ENCODE peak calls at places on chromosomes 3 and 15, in nine cellular contexts. One of them, this sample, is unnamed.

GRCh38 chr3:36197176-36197575 is 183.1 kb upstream of the STAC start:
- DNase-seq in breast epithelium: no peak
- DNase-seq in ovary: no peak
- DNase-seq in adrenal gland: no peak
- DNase-seq in spleen: no peak
- DNase-seq in heart left ventricle: no peak
- DNase-seq in IMR-90: no peak
- DNase-seq in sigmoid colon: no peak
- DNase-seq in stomach: no peak
- DNase-seq in this sample: no peak

GRCh38 chr3:59803269-59803668 is 753.4 kb upstream of the CFAP20DC start:
- DNase-seq in adrenal gland: no peak
- DNase-seq in heart left ventricle: no peak
- DNase-seq in spleen: no peak
- DNase-seq in stomach: no peak
- DNase-seq in IMR-90: no peak
- DNase-seq in sigmoid colon: no peak
- DNase-seq in breast epithelium: no peak
- DNase-seq in ovary: no peak
- DNase-seq in this sample: no peak

GRCh38 chr3:32493437-32494414 is 8.9 kb downstream of the CMTM6 start:
- DNase-seq in sigmoid colon: no peak
- DNase-seq in breast epithelium: no peak
- DNase-seq in heart left ventricle: no peak
- DNase-seq in stomach: no peak
- DNase-seq in ovary: no peak
- DNase-seq in spleen: no peak
- DNase-seq in IMR-90: peak; percentile 40
- DNase-seq in adrenal gland: no peak
- DNase-seq in this sample: no peak

GRCh38 chr3:152399374-152399773 is 130.6 kb downstream of the MBNL1 start:
- DNase-seq in breast epithelium: no peak
- DNase-seq in spleen: no peak
- DNase-seq in ovary: no peak
- DNase-seq in adrenal gland: peak; percentile 20
- DNase-seq in IMR-90: peak; percentile 76
- DNase-seq in heart left ventricle: no peak
- DNase-seq in sigmoid colon: no peak
- DNase-seq in stomach: no peak
- DNase-seq in this sample: no peak

GRCh38 chr3:126968328-126968994 is 14.5 kb upstream of the PLXNA1 start:
- DNase-seq in heart left ventricle: no peak
- DNase-seq in sigmoid colon: no peak
- DNase-seq in spleen: no peak
- DNase-seq in stomach: no peak
- DNase-seq in adrenal gland: no peak
- DNase-seq in ovary: no peak
- DNase-seq in breast epithelium: no peak
- DNase-seq in IMR-90: no peak
- DNase-seq in this sample: no peak

GRCh38 chr3:7787871-7788828 is 713.5 kb upstream of the LMCD1 start:
- DNase-seq in IMR-90: no peak
- DNase-seq in sigmoid colon: no peak
- DNase-seq in spleen: no peak
- DNase-seq in stomach: no peak
- DNase-seq in adrenal gland: no peak
- DNase-seq in breast epithelium: no peak
- DNase-seq in ovary: no peak
- DNase-seq in heart left ventricle: no peak
- DNase-seq in this sample: no peak

GRCh38 chr3:145900056-145900829 is 260.7 kb downstream of the PLOD2 start:
- DNase-seq in ovary: no peak
- DNase-seq in spleen: no peak
- DNase-seq in breast epithelium: no peak
- DNase-seq in stomach: no peak
- DNase-seq in adrenal gland: no peak
- DNase-seq in sigmoid colon: no peak
- DNase-seq in IMR-90: no peak
- DNase-seq in heart left ventricle: no peak
- DNase-seq in this sample: no peak

GRCh38 chr15:64149424-64150235 is 1.9 kb upstream of the SNX22 start:
- DNase-seq in heart left ventricle: no peak
- DNase-seq in spleen: no peak
- DNase-seq in adrenal gland: no peak
- DNase-seq in stomach: no peak
- DNase-seq in sigmoid colon: no peak
- DNase-seq in breast epithelium: no peak
- DNase-seq in ovary: no peak
- DNase-seq in IMR-90: no peak
- DNase-seq in this sample: peak; percentile 32

GRCh38 chr3:46947981-46948791 is 28.4 kb downstream of the CCDC12 start:
- DNase-seq in heart left ventricle: peak; percentile 87
- DNase-seq in sigmoid colon: no peak
- DNase-seq in ovary: no peak
- DNase-seq in spleen: peak; percentile 82
- DNase-seq in stomach: peak; percentile 87
- DNase-seq in breast epithelium: no peak
- DNase-seq in IMR-90: peak; percentile 52
- DNase-seq in adrenal gland: peak; percentile 93
- DNase-seq in this sample: peak; percentile 52

GRCh38 chr3:33128706-33129105 is 14.9 kb downstream of the CRTAP start:
- DNase-seq in stomach: no peak
- DNase-seq in heart left ventricle: no peak
- DNase-seq in ovary: no peak
- DNase-seq in sigmoid colon: no peak
- DNase-seq in IMR-90: peak; percentile 21
- DNase-seq in breast epithelium: no peak
- DNase-seq in adrenal gland: no peak
- DNase-seq in spleen: no peak
- DNase-seq in this sample: no peak

GRCh38 chr3:143135150-143135549 is 15.6 kb downstream of the CHST2 start:
- DNase-seq in spleen: no peak
- DNase-seq in heart left ventricle: no peak
- DNase-seq in ovary: no peak
- DNase-seq in breast epithelium: no peak
- DNase-seq in sigmoid colon: no peak
- DNase-seq in adrenal gland: no peak
- DNase-seq in stomach: no peak
- DNase-seq in IMR-90: peak; percentile 95
- DNase-seq in this sample: no peak

GRCh38 chr3:130263708-130264107 is 81.8 kb upstream of the COL6A5 start:
- DNase-seq in IMR-90: no peak
- DNase-seq in spleen: no peak
- DNase-seq in ovary: no peak
- DNase-seq in sigmoid colon: no peak
- DNase-seq in adrenal gland: no peak
- DNase-seq in breast epithelium: no peak
- DNase-seq in stomach: no peak
- DNase-seq in heart left ventricle: no peak
- DNase-seq in this sample: no peak

GRCh38 chr15:78565097-78565950 is at the start of gene CHRNA5:
- DNase-seq in breast epithelium: peak; percentile 78
- DNase-seq in ovary: peak; percentile 89
- DNase-seq in spleen: peak; percentile 93
- DNase-seq in adrenal gland: peak; percentile 89
- DNase-seq in sigmoid colon: peak; percentile 97
- DNase-seq in heart left ventricle: peak; percentile 77
- DNase-seq in IMR-90: peak; percentile 66
- DNase-seq in stomach: peak; percentile 94
- DNase-seq in this sample: peak; percentile 79
- TF ChIP-seq POLR2A in breast epithelium: no peak
- TF ChIP-seq POLR2A in ovary: no peak
- TF ChIP-seq POLR2A in spleen: no peak
- TF ChIP-seq POLR2A in adrenal gland: no peak
- TF ChIP-seq POLR2A in sigmoid colon: no peak
- TF ChIP-seq POLR2A in heart left ventricle: no peak
- TF ChIP-seq POLR2A in IMR-90: no peak
- TF ChIP-seq POLR2A in stomach: no peak
- TF ChIP-seq POLR2A in this sample: no peak

GRCh38 chr3:67011414-67012131 is 13.5 kb downstream of the KBTBD8 start:
- DNase-seq in stomach: no peak
- DNase-seq in heart left ventricle: no peak
- DNase-seq in spleen: no peak
- DNase-seq in IMR-90: no peak
- DNase-seq in sigmoid colon: no peak
- DNase-seq in ovary: no peak
- DNase-seq in breast epithelium: no peak
- DNase-seq in adrenal gland: no peak
- DNase-seq in this sample: no peak

GRCh38 chr3:67008388-67008787 is 10.3 kb downstream of the KBTBD8 start:
- DNase-seq in IMR-90: no peak
- DNase-seq in spleen: no peak
- DNase-seq in adrenal gland: no peak
- DNase-seq in breast epithelium: no peak
- DNase-seq in heart left ventricle: no peak
- DNase-seq in stomach: no peak
- DNase-seq in ovary: no peak
- DNase-seq in sigmoid colon: no peak
- DNase-seq in this sample: no peak

GRCh38 chr3:67005974-67006373 is 7.9 kb downstream of the KBTBD8 start:
- DNase-seq in adrenal gland: no peak
- DNase-seq in sigmoid colon: no peak
- DNase-seq in IMR-90: no peak
- DNase-seq in ovary: no peak
- DNase-seq in stomach: no peak
- DNase-seq in breast epithelium: no peak
- DNase-seq in heart left ventricle: no peak
- DNase-seq in spleen: no peak
- DNase-seq in this sample: no peak

GRCh38 chr3:67009716-67010115 is 11.6 kb downstream of the KBTBD8 start:
- DNase-seq in breast epithelium: no peak
- DNase-seq in adrenal gland: no peak
- DNase-seq in IMR-90: no peak
- DNase-seq in ovary: no peak
- DNase-seq in sigmoid colon: no peak
- DNase-seq in spleen: no peak
- DNase-seq in heart left ventricle: no peak
- DNase-seq in stomach: no peak
- DNase-seq in this sample: no peak

DNA sequence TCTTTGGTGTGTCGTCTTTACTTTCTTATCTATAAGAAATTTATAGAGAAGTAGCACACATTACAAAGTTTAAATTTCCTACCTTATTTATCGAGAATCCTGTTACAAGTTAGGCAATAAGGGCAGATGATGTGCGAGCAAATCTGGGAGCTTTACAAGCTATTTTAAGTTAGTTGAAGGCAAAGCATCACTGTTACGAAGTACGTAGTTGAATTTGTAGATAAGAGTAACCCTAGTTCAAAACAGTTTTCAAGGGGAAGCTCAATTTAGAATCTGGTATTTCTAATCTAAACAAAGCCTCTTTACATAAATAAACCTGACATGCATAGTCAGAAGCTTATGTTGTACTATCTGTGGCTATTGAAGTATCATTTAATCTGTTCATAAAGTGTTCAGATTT is 8.4 kb downstream of the KBTBD8 start:
- DNase-seq in ovary: no peak
- DNase-seq in IMR-90: peak; percentile 96
- DNase-seq in stomach: no peak
- DNase-seq in adrenal gland: no peak
- DNase-seq in spleen: no peak
- DNase-seq in breast epithelium: no peak
- DNase-seq in sigmoid colon: no peak
- DNase-seq in heart left ventricle: no peak
- DNase-seq in this sample: no peak
- H3K36me3 ChIP-seq in ovary: no peaks in the 10 kb centered on the region
- H3K36me3 ChIP-seq in IMR-90: peaks cover 2% of the 10 kb centered on the region
- H3K36me3 ChIP-seq in stomach: no peaks in the 10 kb centered on the region
- H3K36me3 ChIP-seq in adrenal gland: no peaks in the 10 kb centered on the region
- H3K36me3 ChIP-seq in spleen: peaks cover 15% of the 10 kb centered on the region
- H3K36me3 ChIP-seq in breast epithelium: no peaks in the 10 kb centered on the region
- H3K36me3 ChIP-seq in sigmoid colon: no peaks in the 10 kb centered on the region
- H3K36me3 ChIP-seq in heart left ventricle: no peaks in the 10 kb centered on the region
- H3K36me3 ChIP-seq in this sample: peaks cover 4% of the 10 kb centered on the region

GRCh38 chr3:65483475-65483874 is 555.2 kb downstream of the MAGI1 start:
- DNase-seq in stomach: peak; percentile 81
- DNase-seq in adrenal gland: peak; percentile 23
- DNase-seq in sigmoid colon: peak; percentile 83
- DNase-seq in IMR-90: no peak
- DNase-seq in ovary: peak; percentile 24
- DNase-seq in heart left ventricle: peak; percentile 84
- DNase-seq in spleen: peak; percentile 76
- DNase-seq in breast epithelium: peak; percentile 65
- DNase-seq in this sample: peak; percentile 88

GRCh38 chr3:65485826-65486592 is 552.7 kb downstream of the MAGI1 start:
- DNase-seq in spleen: no peak
- DNase-seq in adrenal gland: no peak
- DNase-seq in sigmoid colon: no peak
- DNase-seq in heart left ventricle: no peak
- DNase-seq in IMR-90: peak; percentile 5
- DNase-seq in ovary: no peak
- DNase-seq in breast epithelium: no peak
- DNase-seq in stomach: no peak
- DNase-seq in this sample: peak; percentile 19

GRCh38 chr3:65489253-65489652 is 549.5 kb downstream of the MAGI1 start:
- DNase-seq in IMR-90: no peak
- DNase-seq in sigmoid colon: no peak
- DNase-seq in heart left ventricle: no peak
- DNase-seq in ovary: no peak
- DNase-seq in adrenal gland: no peak
- DNase-seq in spleen: no peak
- DNase-seq in breast epithelium: no peak
- DNase-seq in stomach: no peak
- DNase-seq in this sample: no peak

GRCh38 chr3:65481085-65481484 is 557.6 kb downstream of the MAGI1 start:
- DNase-seq in stomach: no peak
- DNase-seq in heart left ventricle: no peak
- DNase-seq in spleen: no peak
- DNase-seq in adrenal gland: no peak
- DNase-seq in ovary: no peak
- DNase-seq in IMR-90: no peak
- DNase-seq in sigmoid colon: no peak
- DNase-seq in breast epithelium: no peak
- DNase-seq in this sample: no peak

DNA sequence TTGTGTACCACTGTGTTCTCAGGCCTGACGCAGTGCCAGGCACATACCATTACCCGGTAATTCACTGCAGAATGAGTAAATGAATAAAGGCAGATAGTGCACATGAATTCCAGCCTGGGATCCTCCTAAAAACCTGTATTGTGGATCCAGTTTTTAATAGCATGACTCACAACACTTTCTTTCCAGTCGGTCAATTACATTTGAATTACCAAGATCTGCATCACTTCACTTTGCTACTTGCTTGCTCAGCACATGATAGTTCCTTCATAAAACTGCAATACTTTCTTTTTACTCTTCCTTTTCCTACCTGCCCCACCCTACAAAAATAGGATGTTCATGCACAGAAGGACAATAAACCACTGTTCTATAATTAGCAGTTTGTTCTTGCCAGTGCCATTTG is 553.8 kb downstream of the MAGI1 start:
- DNase-seq in spleen: no peak
- DNase-seq in breast epithelium: no peak
- DNase-seq in IMR-90: no peak
- DNase-seq in ovary: no peak
- DNase-seq in sigmoid colon: no peak
- DNase-seq in stomach: no peak
- DNase-seq in adrenal gland: no peak
- DNase-seq in heart left ventricle: no peak
- DNase-seq in this sample: no peak
- TF ChIP-seq POLR2A in spleen: no peak
- TF ChIP-seq POLR2A in breast epithelium: no peak
- TF ChIP-seq POLR2A in IMR-90: no peak
- TF ChIP-seq POLR2A in ovary: no peak
- TF ChIP-seq POLR2A in sigmoid colon: no peak
- TF ChIP-seq POLR2A in stomach: no peak
- TF ChIP-seq POLR2A in adrenal gland: no peak
- TF ChIP-seq POLR2A in heart left ventricle: no peak
- TF ChIP-seq POLR2A in this sample: no peak

GRCh38 chr3:109922898-109923297 is 585.6 kb upstream of the DPPA4 start:
- DNase-seq in heart left ventricle: no peak
- DNase-seq in ovary: no peak
- DNase-seq in stomach: no peak
- DNase-seq in spleen: no peak
- DNase-seq in sigmoid colon: no peak
- DNase-seq in adrenal gland: no peak
- DNase-seq in IMR-90: no peak
- DNase-seq in breast epithelium: no peak
- DNase-seq in this sample: no peak
- H3K36me3 ChIP-seq in heart left ventricle: no peaks in the 10 kb centered on the region
- H3K36me3 ChIP-seq in ovary: no peaks in the 10 kb centered on the region
- H3K36me3 ChIP-seq in stomach: no peaks in the 10 kb centered on the region
- H3K36me3 ChIP-seq in spleen: no peaks in the 10 kb centered on the region
- H3K36me3 ChIP-seq in sigmoid colon: no peaks in the 10 kb centered on the region
- H3K36me3 ChIP-seq in adrenal gland: no peaks in the 10 kb centered on the region
- H3K36me3 ChIP-seq in IMR-90: no peaks in the 10 kb centered on the region
- H3K36me3 ChIP-seq in breast epithelium: no peaks in the 10 kb centered on the region
- H3K36me3 ChIP-seq in this sample: no peaks in the 10 kb centered on the region